ENCODE peak calls at places on chromosomes 5 and 9, in nine cellular contexts. One of them, this sample, is unnamed.

GRCh38 chr9:136526625-136527066 is 19.2 kb downstream of the NOTCH1 start:
- DNase-seq in Peyer's patch: peak; percentile 89
- DNase-seq in left lung: no peak
- DNase-seq in fibroblast of lung: no peak
- DNase-seq in ascending aorta: no peak
- DNase-seq in lung: no peak
- DNase-seq in heart left ventricle: no peak
- DNase-seq in upper lobe of right lung: no peak
- DNase-seq in small intestine: peak; percentile 93
- DNase-seq in this sample: no peak

GRCh38 chr5:98630621-98631020 is 142.8 kb upstream of the RGMB start:
- DNase-seq in upper lobe of right lung: no peak
- DNase-seq in ascending aorta: no peak
- DNase-seq in small intestine: no peak
- DNase-seq in heart left ventricle: no peak
- DNase-seq in left lung: no peak
- DNase-seq in fibroblast of lung: no peak
- DNase-seq in lung: no peak
- DNase-seq in Peyer's patch: no peak
- DNase-seq in this sample: no peak

GRCh38 chr5:129384736-129385135 is 75.4 kb upstream of the ADAMTS19 start:
- DNase-seq in heart left ventricle: no peak
- DNase-seq in Peyer's patch: no peak
- DNase-seq in lung: no peak
- DNase-seq in upper lobe of right lung: no peak
- DNase-seq in fibroblast of lung: peak; percentile 11
- DNase-seq in ascending aorta: no peak
- DNase-seq in small intestine: peak; percentile 58
- DNase-seq in left lung: no peak
- DNase-seq in this sample: no peak

GRCh38 chr5:139474815-139475791 is 4.3 kb downstream of the SMIM33 start:
- DNase-seq in fibroblast of lung: peak; percentile 89
- DNase-seq in ascending aorta: no peak
- DNase-seq in Peyer's patch: no peak
- DNase-seq in upper lobe of right lung: no peak
- DNase-seq in left lung: no peak
- DNase-seq in heart left ventricle: no peak
- DNase-seq in lung: peak; percentile 53
- DNase-seq in small intestine: peak; percentile 51
- DNase-seq in this sample: peak; percentile 13

GRCh38 chr5:137695651-137696428 is 40.0 kb downstream of the KLHL3 start:
- DNase-seq in left lung: no peak
- DNase-seq in heart left ventricle: no peak
- DNase-seq in ascending aorta: no peak
- DNase-seq in upper lobe of right lung: no peak
- DNase-seq in lung: no peak
- DNase-seq in small intestine: no peak
- DNase-seq in fibroblast of lung: no peak
- DNase-seq in Peyer's patch: no peak
- DNase-seq in this sample: peak; percentile 66

GRCh38 chr5:173089581-173089980 is 33.4 kb downstream of the CREBRF start:
- DNase-seq in upper lobe of right lung: no peak
- DNase-seq in left lung: no peak
- DNase-seq in small intestine: no peak
- DNase-seq in lung: no peak
- DNase-seq in ascending aorta: no peak
- DNase-seq in fibroblast of lung: no peak
- DNase-seq in Peyer's patch: no peak
- DNase-seq in heart left ventricle: no peak
- DNase-seq in this sample: no peak

GRCh38 chr9:93011114-93011513 is 47.4 kb upstream of the SUSD3 start:
- DNase-seq in heart left ventricle: no peak
- DNase-seq in fibroblast of lung: no peak
- DNase-seq in left lung: no peak
- DNase-seq in lung: no peak
- DNase-seq in Peyer's patch: no peak
- DNase-seq in small intestine: no peak
- DNase-seq in ascending aorta: peak; percentile 28
- DNase-seq in upper lobe of right lung: peak; percentile 60
- DNase-seq in this sample: no peak

GRCh38 chr5:179818746-179819295 is 1.9 kb upstream of the SQSTM1 start:
- DNase-seq in upper lobe of right lung: peak; percentile 98
- DNase-seq in Peyer's patch: peak; percentile 98
- DNase-seq in heart left ventricle: peak; percentile 96
- DNase-seq in ascending aorta: peak; percentile 96
- DNase-seq in left lung: peak; percentile 99
- DNase-seq in small intestine: peak; percentile 96
- DNase-seq in lung: peak; percentile 95
- DNase-seq in fibroblast of lung: peak; percentile 96
- DNase-seq in this sample: peak; percentile 95

GRCh38 chr5:51378778-51379652 is 4.2 kb upstream of the ISL1 start:
- DNase-seq in heart left ventricle: no peak
- DNase-seq in ascending aorta: no peak
- DNase-seq in left lung: no peak
- DNase-seq in Peyer's patch: no peak
- DNase-seq in lung: no peak
- DNase-seq in fibroblast of lung: no peak
- DNase-seq in upper lobe of right lung: no peak
- DNase-seq in small intestine: no peak
- DNase-seq in this sample: no peak

GRCh38 chr5:51378061-51378409 is 5.2 kb upstream of the ISL1 start:
- DNase-seq in Peyer's patch: no peak
- DNase-seq in fibroblast of lung: no peak
- DNase-seq in left lung: no peak
- DNase-seq in ascending aorta: no peak
- DNase-seq in lung: no peak
- DNase-seq in heart left ventricle: no peak
- DNase-seq in upper lobe of right lung: no peak
- DNase-seq in small intestine: no peak
- DNase-seq in this sample: no peak

GRCh38 chr5:51376504-51376903 is 6.7 kb upstream of the ISL1 start:
- DNase-seq in lung: no peak
- DNase-seq in ascending aorta: no peak
- DNase-seq in Peyer's patch: no peak
- DNase-seq in upper lobe of right lung: no peak
- DNase-seq in left lung: no peak
- DNase-seq in fibroblast of lung: no peak
- DNase-seq in heart left ventricle: no peak
- DNase-seq in small intestine: no peak
- DNase-seq in this sample: no peak

GRCh38 chr5:51378415-51378777 is 4.9 kb upstream of the ISL1 start:
- DNase-seq in left lung: no peak
- DNase-seq in Peyer's patch: no peak
- DNase-seq in lung: no peak
- DNase-seq in small intestine: no peak
- DNase-seq in heart left ventricle: no peak
- DNase-seq in upper lobe of right lung: no peak
- DNase-seq in ascending aorta: no peak
- DNase-seq in fibroblast of lung: no peak
- DNase-seq in this sample: no peak

GRCh38 chr5:51377151-51378060 is 5.8 kb upstream of the ISL1 start:
- DNase-seq in Peyer's patch: no peak
- DNase-seq in small intestine: no peak
- DNase-seq in lung: no peak
- DNase-seq in ascending aorta: no peak
- DNase-seq in fibroblast of lung: no peak
- DNase-seq in left lung: no peak
- DNase-seq in upper lobe of right lung: no peak
- DNase-seq in heart left ventricle: no peak
- DNase-seq in this sample: no peak
- H3K4me3 ChIP-seq in Peyer's patch: no peak overlapping the region
- H3K4me3 ChIP-seq in small intestine: no peak overlapping the region
- H3K4me3 ChIP-seq in lung: no peak overlapping the region
- H3K4me3 ChIP-seq in ascending aorta: no peak overlapping the region
- H3K4me3 ChIP-seq in fibroblast of lung: no peak overlapping the region
- H3K4me3 ChIP-seq in left lung: no peak overlapping the region
- H3K4me3 ChIP-seq in upper lobe of right lung: no peak overlapping the region
- H3K4me3 ChIP-seq in heart left ventricle: no peak overlapping the region
- H3K4me3 ChIP-seq in this sample: no peak overlapping the region

DNA sequence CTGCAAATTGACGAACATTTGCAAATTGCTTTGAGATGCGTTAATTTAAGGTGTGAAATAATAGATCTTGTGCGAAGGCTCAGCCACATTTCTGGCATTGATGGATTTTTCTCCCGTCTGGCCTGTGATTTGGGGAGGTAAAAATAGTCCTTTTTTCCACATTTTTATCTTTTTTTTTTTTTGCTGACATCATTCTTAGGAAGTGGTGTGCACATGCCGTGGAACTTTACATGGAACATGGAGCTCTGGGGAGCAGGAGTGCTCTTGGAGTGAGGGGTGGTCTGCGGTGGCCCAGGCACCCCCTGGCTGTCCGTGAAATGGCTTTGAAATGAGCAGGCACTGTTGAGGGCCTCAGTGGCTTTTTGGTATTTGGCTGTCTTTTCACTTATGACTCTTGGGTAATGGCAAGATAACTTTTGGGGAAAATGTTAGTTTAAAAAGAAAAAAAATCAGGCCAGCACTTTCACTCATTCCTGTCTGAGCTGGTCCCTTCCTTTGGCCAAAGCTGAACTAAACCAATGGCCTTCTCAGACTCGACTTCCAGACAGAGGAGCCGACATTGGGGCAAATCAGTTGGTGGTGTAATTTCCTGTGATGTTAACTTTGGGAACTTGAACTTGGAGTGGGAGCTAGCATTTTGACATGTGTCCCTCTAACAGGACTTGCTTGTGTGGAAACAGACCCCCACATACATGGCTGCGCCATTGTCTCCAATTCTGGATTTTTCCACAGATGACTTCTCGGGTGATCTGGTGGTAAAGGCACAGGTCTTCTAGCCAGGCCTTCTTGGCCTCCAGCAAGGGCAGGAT is 4.2 kb downstream of the NEK6 start:
- DNase-seq in upper lobe of right lung: no peak
- DNase-seq in heart left ventricle: no peak
- DNase-seq in Peyer's patch: no peak
- DNase-seq in ascending aorta: no peak
- DNase-seq in left lung: peak; percentile 2
- DNase-seq in small intestine: no peak
- DNase-seq in lung: no peak
- DNase-seq in fibroblast of lung: no peak
- DNase-seq in this sample: no peak
- H3K4me1 ChIP-seq in upper lobe of right lung: peaks cover 77% of the 10 kb centered on the region
- H3K4me1 ChIP-seq in heart left ventricle: peaks cover 46% of the 10 kb centered on the region
- H3K4me1 ChIP-seq in Peyer's patch: peaks cover 3% of the 10 kb centered on the region
- H3K4me1 ChIP-seq in ascending aorta: peaks cover 33% of the 10 kb centered on the region
- H3K4me1 ChIP-seq in left lung: peaks cover 88% of the 10 kb centered on the region
- H3K4me1 ChIP-seq in small intestine: peaks cover 27% of the 10 kb centered on the region
- H3K4me1 ChIP-seq in lung: peaks cover 38% of the 10 kb centered on the region
- H3K4me1 ChIP-seq in fibroblast of lung: peaks cover 35% of the 10 kb centered on the region
- H3K4me1 ChIP-seq in this sample: peaks cover 21% of the 10 kb centered on the region

GRCh38 chr9:132075853-132076252 is 3.8 kb downstream of the MED27 start:
- DNase-seq in heart left ventricle: no peak
- DNase-seq in upper lobe of right lung: no peak
- DNase-seq in fibroblast of lung: no peak
- DNase-seq in left lung: no peak
- DNase-seq in Peyer's patch: no peak
- DNase-seq in lung: no peak
- DNase-seq in ascending aorta: no peak
- DNase-seq in small intestine: no peak
- DNase-seq in this sample: no peak

GRCh38 chr9:132078369-132079356 is 1.0 kb downstream of the MED27 start:
- DNase-seq in upper lobe of right lung: no peak
- DNase-seq in ascending aorta: peak; percentile 68
- DNase-seq in lung: no peak
- DNase-seq in heart left ventricle: no peak
- DNase-seq in left lung: no peak
- DNase-seq in small intestine: peak; percentile 9
- DNase-seq in Peyer's patch: no peak
- DNase-seq in fibroblast of lung: peak; percentile 40
- DNase-seq in this sample: peak; percentile 40

GRCh38 chr9:132074736-132075135 is 4.9 kb downstream of the MED27 start:
- DNase-seq in small intestine: no peak
- DNase-seq in Peyer's patch: no peak
- DNase-seq in left lung: no peak
- DNase-seq in heart left ventricle: no peak
- DNase-seq in lung: no peak
- DNase-seq in upper lobe of right lung: no peak
- DNase-seq in ascending aorta: peak; percentile 70
- DNase-seq in fibroblast of lung: peak; percentile 72
- DNase-seq in this sample: no peak

GRCh38 chr9:132079391-132080071 is at the start of gene MED27:
- DNase-seq in heart left ventricle: peak; percentile 94
- DNase-seq in ascending aorta: peak; percentile 96
- DNase-seq in lung: peak; percentile 93
- DNase-seq in small intestine: peak; percentile 92
- DNase-seq in upper lobe of right lung: peak; percentile 96
- DNase-seq in fibroblast of lung: peak; percentile 93
- DNase-seq in left lung: peak; percentile 96
- DNase-seq in Peyer's patch: peak; percentile 90
- DNase-seq in this sample: peak; percentile 88

GRCh38 chr9:132077881-132078280 is 1.8 kb downstream of the MED27 start:
- DNase-seq in heart left ventricle: no peak
- DNase-seq in upper lobe of right lung: no peak
- DNase-seq in fibroblast of lung: no peak
- DNase-seq in left lung: no peak
- DNase-seq in ascending aorta: no peak
- DNase-seq in small intestine: no peak
- DNase-seq in Peyer's patch: no peak
- DNase-seq in lung: no peak
- DNase-seq in this sample: no peak
- H3K4me3 ChIP-seq in heart left ventricle: peak overlapping the region; percentile 91
- H3K4me3 ChIP-seq in upper lobe of right lung: peak overlapping the region; percentile 98
- H3K4me3 ChIP-seq in fibroblast of lung: peak overlapping the region; percentile 92
- H3K4me3 ChIP-seq in left lung: no peak overlapping the region
- H3K4me3 ChIP-seq in ascending aorta: peak overlapping the region; percentile 92
- H3K4me3 ChIP-seq in small intestine: no peak overlapping the region
- H3K4me3 ChIP-seq in Peyer's patch: no peak overlapping the region
- H3K4me3 ChIP-seq in lung: no peak overlapping the region
- H3K4me3 ChIP-seq in this sample: no peak overlapping the region

GRCh38 chr9:126783958-126784357 is 20.9 kb upstream of the ZBTB43 start:
- DNase-seq in heart left ventricle: no peak
- DNase-seq in Peyer's patch: no peak
- DNase-seq in lung: no peak
- DNase-seq in upper lobe of right lung: no peak
- DNase-seq in fibroblast of lung: no peak
- DNase-seq in small intestine: no peak
- DNase-seq in ascending aorta: no peak
- DNase-seq in left lung: no peak
- DNase-seq in this sample: no peak

GRCh38 chr9:126788046-126788445 is 16.8 kb upstream of the ZBTB43 start:
- DNase-seq in left lung: no peak
- DNase-seq in ascending aorta: no peak
- DNase-seq in lung: no peak
- DNase-seq in fibroblast of lung: no peak
- DNase-seq in small intestine: no peak
- DNase-seq in Peyer's patch: no peak
- DNase-seq in upper lobe of right lung: no peak
- DNase-seq in heart left ventricle: no peak
- DNase-seq in this sample: no peak

GRCh38 chr9:126781717-126782388 is 23.0 kb upstream of the ZBTB43 start:
- DNase-seq in heart left ventricle: peak; percentile 89
- DNase-seq in Peyer's patch: peak; percentile 85
- DNase-seq in small intestine: peak; percentile 66
- DNase-seq in fibroblast of lung: peak; percentile 70
- DNase-seq in lung: peak; percentile 86
- DNase-seq in upper lobe of right lung: peak; percentile 91
- DNase-seq in ascending aorta: peak; percentile 84
- DNase-seq in left lung: peak; percentile 93
- DNase-seq in this sample: peak; percentile 80

GRCh38 chr9:126781186-126781585 is 23.7 kb upstream of the ZBTB43 start:
- DNase-seq in fibroblast of lung: no peak
- DNase-seq in lung: no peak
- DNase-seq in ascending aorta: no peak
- DNase-seq in heart left ventricle: no peak
- DNase-seq in Peyer's patch: no peak
- DNase-seq in upper lobe of right lung: peak; percentile 32
- DNase-seq in small intestine: no peak
- DNase-seq in left lung: no peak
- DNase-seq in this sample: no peak

GRCh38 chr9:126784401-126784800 is 20.4 kb upstream of the ZBTB43 start:
- DNase-seq in heart left ventricle: no peak
- DNase-seq in small intestine: no peak
- DNase-seq in ascending aorta: no peak
- DNase-seq in lung: no peak
- DNase-seq in left lung: no peak
- DNase-seq in upper lobe of right lung: peak; percentile 37
- DNase-seq in Peyer's patch: no peak
- DNase-seq in fibroblast of lung: no peak
- DNase-seq in this sample: no peak
- H3K4me1 ChIP-seq in heart left ventricle: peaks cover 13% of the 10 kb centered on the region
- H3K4me1 ChIP-seq in small intestine: no peaks in the 10 kb centered on the region
- H3K4me1 ChIP-seq in ascending aorta: no peaks in the 10 kb centered on the region
- H3K4me1 ChIP-seq in lung: no peaks in the 10 kb centered on the region
- H3K4me1 ChIP-seq in left lung: peaks cover 6% of the 10 kb centered on the region
- H3K4me1 ChIP-seq in upper lobe of right lung: no peaks in the 10 kb centered on the region
- H3K4me1 ChIP-seq in Peyer's patch: no peaks in the 10 kb centered on the region
- H3K4me1 ChIP-seq in fibroblast of lung: no peaks in the 10 kb centered on the region
- H3K4me1 ChIP-seq in this sample: no peaks in the 10 kb centered on the region

This sample was measured in CD8-positive, alpha-beta memory T cell.